ENCODE peak calls at places on chromosomes 4 and X, in nine cellular contexts. One of them, this sample, is unnamed.

GRCh38 chr4:184805462-184806245 is 20.1 kb downstream of the ACSL1 start:
- DNase-seq in mammary epithelial cell: no peak
- DNase-seq in H9: peak
- DNase-seq in left ventricle myocardium inferior: peak
- DNase-seq in adrenal gland: peak
- DNase-seq in upper lobe of right lung: peak
- DNase-seq in fibroblast of lung: peak
- DNase-seq in cardiac muscle cell: no peak
- DNase-seq in thyroid gland: peak
- DNase-seq in this sample: peak

GRCh38 chr4:105147226-105148151 is 813 bp downstream of the TET2 start:
- DNase-seq in mammary epithelial cell: peak
- DNase-seq in H9: peak
- DNase-seq in left ventricle myocardium inferior: no peak
- DNase-seq in adrenal gland: peak
- DNase-seq in upper lobe of right lung: no peak
- DNase-seq in fibroblast of lung: peak
- DNase-seq in cardiac muscle cell: peak
- DNase-seq in thyroid gland: peak
- DNase-seq in this sample: no peak

GRCh38 chrX:65697915-65698796 is 30.7 kb downstream of the MSN start:
- DNase-seq in mammary epithelial cell: no peak
- DNase-seq in H9: peak
- DNase-seq in left ventricle myocardium inferior: peak
- DNase-seq in adrenal gland: peak
- DNase-seq in upper lobe of right lung: peak
- DNase-seq in fibroblast of lung: no peak
- DNase-seq in cardiac muscle cell: no peak
- DNase-seq in thyroid gland: peak
- DNase-seq in this sample: peak

GRCh38 chr4:164880489-164881262 is 3.7 kb downstream of the APELA start:
- DNase-seq in mammary epithelial cell: no peak
- DNase-seq in H9: no peak
- DNase-seq in left ventricle myocardium inferior: no peak
- DNase-seq in adrenal gland: no peak
- DNase-seq in upper lobe of right lung: no peak
- DNase-seq in fibroblast of lung: no peak
- DNase-seq in cardiac muscle cell: no peak
- DNase-seq in thyroid gland: no peak
- DNase-seq in this sample: no peak

GRCh38 chrX:30835373-30835772 is 53.7 kb downstream of the TAB3 start:
- DNase-seq in mammary epithelial cell: no peak
- DNase-seq in H9: no peak
- DNase-seq in left ventricle myocardium inferior: no peak
- DNase-seq in adrenal gland: no peak
- DNase-seq in upper lobe of right lung: no peak
- DNase-seq in fibroblast of lung: no peak
- DNase-seq in cardiac muscle cell: no peak
- DNase-seq in thyroid gland: no peak
- DNase-seq in this sample: no peak

GRCh38 chr4:14879643-14880042 is 122.6 kb upstream of the CPEB2 start:
- DNase-seq in mammary epithelial cell: peak
- DNase-seq in H9: no peak
- DNase-seq in left ventricle myocardium inferior: no peak
- DNase-seq in adrenal gland: no peak
- DNase-seq in upper lobe of right lung: peak
- DNase-seq in fibroblast of lung: no peak
- DNase-seq in cardiac muscle cell: no peak
- DNase-seq in thyroid gland: no peak
- DNase-seq in this sample: no peak

GRCh38 chr4:139509727-139510410 is 46.1 kb downstream of the SETD7 start:
- DNase-seq in mammary epithelial cell: no peak
- DNase-seq in H9: peak
- DNase-seq in left ventricle myocardium inferior: no peak
- DNase-seq in adrenal gland: peak
- DNase-seq in upper lobe of right lung: no peak
- DNase-seq in fibroblast of lung: peak
- DNase-seq in cardiac muscle cell: peak
- DNase-seq in thyroid gland: peak
- DNase-seq in this sample: no peak

GRCh38 chrX:43121637-43122036 is 343.7 kb upstream of the PPP1R2C start:
- DNase-seq in mammary epithelial cell: peak
- DNase-seq in H9: no peak
- DNase-seq in left ventricle myocardium inferior: no peak
- DNase-seq in adrenal gland: peak
- DNase-seq in upper lobe of right lung: no peak
- DNase-seq in fibroblast of lung: peak
- DNase-seq in cardiac muscle cell: no peak
- DNase-seq in thyroid gland: no peak
- DNase-seq in this sample: no peak

GRCh38 chr4:125836597-125837195 is 521.9 kb downstream of the FAT4 start:
- DNase-seq in mammary epithelial cell: no peak
- DNase-seq in H9: no peak
- DNase-seq in left ventricle myocardium inferior: no peak
- DNase-seq in adrenal gland: no peak
- DNase-seq in upper lobe of right lung: no peak
- DNase-seq in fibroblast of lung: no peak
- DNase-seq in cardiac muscle cell: no peak
- DNase-seq in thyroid gland: no peak
- DNase-seq in this sample: no peak

GRCh38 chr4:173170210-173170778 is 1.7 kb downstream of the GALNT7 start:
- DNase-seq in mammary epithelial cell: no peak
- DNase-seq in H9: no peak
- DNase-seq in left ventricle myocardium inferior: no peak
- DNase-seq in adrenal gland: no peak
- DNase-seq in upper lobe of right lung: no peak
- DNase-seq in fibroblast of lung: peak
- DNase-seq in cardiac muscle cell: no peak
- DNase-seq in thyroid gland: no peak
- DNase-seq in this sample: no peak

GRCh38 chr4:23855912-23856605 is 33.8 kb downstream of the PPARGC1A start:
- DNase-seq in mammary epithelial cell: peak
- DNase-seq in H9: no peak
- DNase-seq in left ventricle myocardium inferior: no peak
- DNase-seq in adrenal gland: no peak
- DNase-seq in upper lobe of right lung: no peak
- DNase-seq in fibroblast of lung: peak
- DNase-seq in cardiac muscle cell: no peak
- DNase-seq in thyroid gland: no peak
- DNase-seq in this sample: no peak

GRCh38 chr4:185534850-185535761 is at the start of gene PDLIM3:
- DNase-seq in mammary epithelial cell: peak
- DNase-seq in H9: peak
- DNase-seq in left ventricle myocardium inferior: peak
- DNase-seq in adrenal gland: peak
- DNase-seq in upper lobe of right lung: peak
- DNase-seq in fibroblast of lung: no peak
- DNase-seq in cardiac muscle cell: peak
- DNase-seq in thyroid gland: peak
- DNase-seq in this sample: peak

GRCh38 chr4:73904491-73904890 is 35.3 kb downstream of the CXCL1 start:
- DNase-seq in mammary epithelial cell: no peak
- DNase-seq in H9: no peak
- DNase-seq in left ventricle myocardium inferior: peak
- DNase-seq in adrenal gland: no peak
- DNase-seq in upper lobe of right lung: no peak
- DNase-seq in fibroblast of lung: peak
- DNase-seq in cardiac muscle cell: no peak
- DNase-seq in thyroid gland: no peak
- DNase-seq in this sample: peak

DNA sequence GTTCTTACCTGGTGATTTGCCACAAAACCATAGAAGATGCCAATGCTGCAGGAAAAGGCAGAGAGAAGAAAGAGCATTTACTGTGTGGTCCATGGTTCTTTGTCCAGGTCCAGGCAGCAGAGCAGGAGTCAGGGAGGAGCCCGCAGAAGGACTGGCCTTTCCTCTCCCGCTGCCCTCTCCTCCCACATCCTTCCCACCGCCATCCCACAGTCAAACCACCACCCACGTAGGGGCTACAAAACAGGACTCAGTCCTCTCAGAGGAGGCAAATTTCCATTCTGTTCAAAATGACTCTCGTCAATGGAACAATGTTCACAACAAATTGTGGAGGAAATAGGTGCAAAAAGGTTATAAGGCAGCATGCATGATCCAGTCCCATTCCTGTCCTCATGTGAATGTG is 58.6 kb downstream of the PROM1 start:
- DNase-seq in mammary epithelial cell: no peak
- DNase-seq in H9: no peak
- DNase-seq in left ventricle myocardium inferior: no peak
- DNase-seq in adrenal gland: no peak
- DNase-seq in upper lobe of right lung: no peak
- DNase-seq in fibroblast of lung: no peak
- DNase-seq in cardiac muscle cell: no peak
- DNase-seq in thyroid gland: no peak
- DNase-seq in this sample: no peak
- H3K27ac ChIP-seq in mammary epithelial cell: no peak
- H3K27ac ChIP-seq in H9: no peak
- H3K27ac ChIP-seq in left ventricle myocardium inferior: peak
- H3K27ac ChIP-seq in adrenal gland: no peak
- H3K27ac ChIP-seq in upper lobe of right lung: no peak
- H3K27ac ChIP-seq in fibroblast of lung: no peak
- H3K27ac ChIP-seq in cardiac muscle cell: no peak
- H3K27ac ChIP-seq in thyroid gland: no peak
- H3K27ac ChIP-seq in this sample: no peak

GRCh38 chrX:103831342-103831802 is 685 bp downstream of the RAB9B start:
- DNase-seq in mammary epithelial cell: no peak
- DNase-seq in H9: no peak
- DNase-seq in left ventricle myocardium inferior: no peak
- DNase-seq in adrenal gland: peak
- DNase-seq in upper lobe of right lung: no peak
- DNase-seq in fibroblast of lung: no peak
- DNase-seq in cardiac muscle cell: peak
- DNase-seq in thyroid gland: no peak
- DNase-seq in this sample: no peak

GRCh38 chrX:103831803-103832544 is at the start of gene RAB9B:
- DNase-seq in mammary epithelial cell: peak
- DNase-seq in H9: peak
- DNase-seq in left ventricle myocardium inferior: peak
- DNase-seq in adrenal gland: peak
- DNase-seq in upper lobe of right lung: peak
- DNase-seq in fibroblast of lung: peak
- DNase-seq in cardiac muscle cell: peak
- DNase-seq in thyroid gland: peak
- DNase-seq in this sample: peak

GRCh38 chrX:103830848-103831247 is 1.2 kb downstream of the RAB9B start:
- DNase-seq in mammary epithelial cell: no peak
- DNase-seq in H9: no peak
- DNase-seq in left ventricle myocardium inferior: no peak
- DNase-seq in adrenal gland: no peak
- DNase-seq in upper lobe of right lung: no peak
- DNase-seq in fibroblast of lung: no peak
- DNase-seq in cardiac muscle cell: no peak
- DNase-seq in thyroid gland: no peak
- DNase-seq in this sample: no peak

GRCh38 chrX:103825881-103826280 is 6.2 kb downstream of the RAB9B start:
- DNase-seq in mammary epithelial cell: no peak
- DNase-seq in H9: no peak
- DNase-seq in left ventricle myocardium inferior: no peak
- DNase-seq in adrenal gland: no peak
- DNase-seq in upper lobe of right lung: no peak
- DNase-seq in fibroblast of lung: no peak
- DNase-seq in cardiac muscle cell: no peak
- DNase-seq in thyroid gland: no peak
- DNase-seq in this sample: no peak

GRCh38 chrX:103828529-103828928 is 3.5 kb downstream of the RAB9B start:
- DNase-seq in mammary epithelial cell: no peak
- DNase-seq in H9: no peak
- DNase-seq in left ventricle myocardium inferior: no peak
- DNase-seq in adrenal gland: no peak
- DNase-seq in upper lobe of right lung: no peak
- DNase-seq in fibroblast of lung: no peak
- DNase-seq in cardiac muscle cell: no peak
- DNase-seq in thyroid gland: no peak
- DNase-seq in this sample: no peak
- H3K27ac ChIP-seq in mammary epithelial cell: no peak
- H3K27ac ChIP-seq in H9: no peak
- H3K27ac ChIP-seq in left ventricle myocardium inferior: peak
- H3K27ac ChIP-seq in adrenal gland: no peak
- H3K27ac ChIP-seq in upper lobe of right lung: no peak
- H3K27ac ChIP-seq in fibroblast of lung: no peak
- H3K27ac ChIP-seq in cardiac muscle cell: no peak
- H3K27ac ChIP-seq in thyroid gland: no peak
- H3K27ac ChIP-seq in this sample: no peak

DNA sequence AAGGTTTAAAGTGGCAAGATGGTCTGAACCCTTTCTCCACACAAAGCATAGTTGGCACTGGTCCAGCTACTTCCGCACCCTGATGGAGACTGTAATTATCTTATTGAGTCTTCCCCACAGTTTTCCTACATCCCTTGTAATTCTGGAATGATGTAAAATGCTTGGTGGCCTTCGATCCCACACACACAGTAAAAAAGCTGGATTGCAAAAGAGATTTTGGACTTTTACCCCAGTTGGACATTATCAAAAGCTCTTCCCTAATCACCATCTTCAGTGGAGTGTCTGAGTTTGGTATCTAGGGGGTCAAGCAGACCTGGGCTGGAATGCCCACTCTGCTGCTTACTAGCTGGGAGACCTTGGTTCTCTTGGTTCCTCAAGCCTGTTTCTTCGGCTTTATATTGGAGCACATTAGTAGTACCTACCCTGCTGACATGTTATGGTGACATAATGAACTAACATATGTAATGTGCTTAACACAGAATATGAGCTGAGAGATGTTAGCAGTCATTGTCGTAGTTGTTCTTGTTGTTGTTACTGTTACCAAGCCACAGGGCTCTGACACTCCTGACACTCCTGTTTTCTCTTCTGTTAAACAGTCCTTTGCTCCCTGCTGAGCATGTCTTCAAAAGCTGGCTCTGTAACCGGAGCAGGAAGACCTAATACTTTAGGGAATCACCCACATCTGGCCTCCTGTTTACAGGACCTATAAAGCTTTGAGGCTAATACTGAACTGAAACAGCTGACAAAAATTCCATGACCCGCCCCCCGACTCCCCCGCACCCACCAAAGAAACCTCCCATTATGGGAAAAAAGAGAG is 4.8 kb downstream of the SRPX2 start:
- DNase-seq in mammary epithelial cell: no peak
- DNase-seq in H9: no peak
- DNase-seq in left ventricle myocardium inferior: peak
- DNase-seq in adrenal gland: no peak
- DNase-seq in upper lobe of right lung: no peak
- DNase-seq in fibroblast of lung: peak
- DNase-seq in cardiac muscle cell: no peak
- DNase-seq in thyroid gland: no peak
- DNase-seq in this sample: no peak
- H3K27ac ChIP-seq in mammary epithelial cell: peak
- H3K27ac ChIP-seq in H9: no peak
- H3K27ac ChIP-seq in left ventricle myocardium inferior: peak
- H3K27ac ChIP-seq in adrenal gland: no peak
- H3K27ac ChIP-seq in upper lobe of right lung: peak
- H3K27ac ChIP-seq in fibroblast of lung: peak
- H3K27ac ChIP-seq in cardiac muscle cell: no peak
- H3K27ac ChIP-seq in thyroid gland: peak
- H3K27ac ChIP-seq in this sample: peak

DNA sequence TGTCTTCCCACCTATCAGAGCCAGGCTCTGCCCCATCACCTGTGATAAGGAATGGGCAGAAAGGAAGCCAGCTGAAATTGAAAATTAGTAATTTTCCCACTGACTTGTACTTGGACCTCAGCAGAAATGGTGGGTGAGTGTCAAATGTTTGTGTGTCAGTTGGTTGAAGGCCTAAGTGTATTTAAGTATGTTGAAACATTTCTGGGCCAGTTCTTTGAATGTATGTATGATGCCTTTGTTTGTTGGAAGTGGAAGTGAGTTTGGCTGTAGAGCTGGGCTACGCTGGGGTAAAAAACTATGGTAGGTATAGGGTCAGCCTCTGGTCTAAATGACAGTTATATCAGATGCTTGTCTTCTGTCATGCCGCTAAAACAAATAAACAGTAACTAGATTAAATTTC is 27.7 kb downstream of the JADE1 start:
- DNase-seq in mammary epithelial cell: no peak
- DNase-seq in H9: no peak
- DNase-seq in left ventricle myocardium inferior: no peak
- DNase-seq in adrenal gland: no peak
- DNase-seq in upper lobe of right lung: no peak
- DNase-seq in fibroblast of lung: no peak
- DNase-seq in cardiac muscle cell: no peak
- DNase-seq in thyroid gland: no peak
- DNase-seq in this sample: no peak
- H3K27ac ChIP-seq in mammary epithelial cell: no peak
- H3K27ac ChIP-seq in H9: peak
- H3K27ac ChIP-seq in left ventricle myocardium inferior: peak
- H3K27ac ChIP-seq in adrenal gland: no peak
- H3K27ac ChIP-seq in upper lobe of right lung: no peak
- H3K27ac ChIP-seq in fibroblast of lung: no peak
- H3K27ac ChIP-seq in cardiac muscle cell: no peak
- H3K27ac ChIP-seq in thyroid gland: no peak
- H3K27ac ChIP-seq in this sample: peak

This sample was measured in right cardiac atrium.